ENCODE peak calls at places on chromosomes 7 and 10, in six cellular contexts. U is astrocyte, G is PC-3, V is endothelial cell of umbilical vein, I is mammary epithelial cell, R is PC-9. C is an unnamed sample.

GRCh38 chr10:84589526-84590205 is 261.3 kb downstream of the CCSER2 start:
- DNase-seq in I (no peak), V (no peak), U (no peak), R (no peak), G (no peak), C (no peak)

GRCh38 chr7:25002826-25003225 is 22.8 kb upstream of the OSBPL3 start:
- DNase-seq in I (no peak), V (no peak), R (peak; percentile 1), G (no peak), U (no peak), C (no peak)

GRCh38 chr10:69201045-69201444 is 19.1 kb upstream of the HKDC1 start:
- DNase-seq in U (no peak), G (no peak), V (no peak), R (no peak), I (no peak), C (no peak)

GRCh38 chr7:15674586-15674985 is 11.9 kb downstream of the MEOX2 start:
- DNase-seq in U (no peak), V (no peak), G (no peak), I (no peak), R (peak; percentile 2), C (no peak)

GRCh38 chr10:86798030-86798429 is 41.6 kb downstream of the BMPR1A start:
- DNase-seq in I (no peak), G (no peak), R (no peak), U (peak; percentile 45), V (no peak), C (peak; percentile 39)

GRCh38 chr7:101167645-101168411 is 2.5 kb upstream of the VGF start:
- DNase-seq in R (no peak), G (no peak), I (no peak), U (no peak), V (no peak), C (no peak)

GRCh38 chr7:121204537-121204936 is 124.3 kb upstream of the WNT16 start:
- DNase-seq in V (no peak), I (no peak), U (no peak), R (no peak), G (no peak), C (no peak)

GRCh38 chr7:98879198-98879988 is 1.1 kb downstream of the TRRAP start:
- DNase-seq in R (peak; percentile 69), U (no peak), G (peak; percentile 59), I (peak; percentile 45), V (no peak), C (no peak)

GRCh38 chr10:98033515-98033914 is 3.1 kb upstream of the CRTAC1 start:
- DNase-seq in G (no peak), V (no peak), I (peak; percentile 29), R (no peak), U (no peak), C (no peak)

GRCh38 chr10:71367279-71367678 is 29.4 kb upstream of the CDH23 start:
- DNase-seq in I (peak; percentile 21), R (peak; percentile 61), U (no peak), V (peak; percentile 30), G (peak; percentile 10), C (no peak)

GRCh38 chr7:5671053-5671452 is 110.4 kb downstream of the RNF216 start:
- DNase-seq in U (no peak), V (no peak), R (no peak), I (peak; percentile 30), G (no peak), C (no peak)

GRCh38 chr10:96585726-96586418 is 940 bp downstream of the TM9SF3 start:
- DNase-seq in U (peak; percentile 12), G (peak; percentile 6), R (peak; percentile 36), V (peak; percentile 41), I (peak; percentile 11), C (no peak)

GRCh38 chr10:683448-684071 is 5.9 kb downstream of the DIP2C start:
- DNase-seq in R (no peak), U (peak; percentile 96), V (no peak), I (no peak), G (peak; percentile 79), C (peak; percentile 57)

GRCh38 chr7:96920713-96921112 is 84.6 kb upstream of the DLX6 start:
- DNase-seq in I (no peak), R (no peak), U (no peak), V (no peak), G (peak; percentile 7), C (no peak)

GRCh38 chr7:94584113-94584512 is 71.8 kb downstream of the SGCE start:
- DNase-seq in I (no peak), U (peak; percentile 37), G (peak; percentile 74), R (peak; percentile 86), V (no peak), C (no peak)

GRCh38 chr10:97336446-97336845 is 1.9 kb upstream of the FRAT2 start:
- DNase-seq in U (no peak), G (no peak), I (no peak), V (no peak), R (no peak), C (no peak)

GRCh38 chr10:62185914-62186692 is 82.5 kb downstream of the RTKN2 start:
- DNase-seq in I (no peak), U (no peak), R (no peak), G (no peak), V (no peak), C (no peak)

GRCh38 chr7:158695726-158696452 is 8.7 kb downstream of the NCAPG2 start:
- DNase-seq in V (peak; percentile 82), U (peak; percentile 64), I (peak; percentile 30), G (peak; percentile 44), R (peak; percentile 48), C (peak; percentile 73)

GRCh38 chr10:69009360-69009759 is 20.8 kb downstream of the KIFBP start:
- DNase-seq in U (no peak), V (no peak), G (no peak), I (no peak), R (no peak), C (no peak)

GRCh38 chr7:4286281-4286680 is 395.8 kb upstream of the FOXK1 start:
- DNase-seq in R (no peak), G (no peak), I (no peak), U (no peak), V (no peak), C (no peak)

GRCh38 chr7:102320601-102321350 is 34.1 kb downstream of the SH2B2 start:
- DNase-seq in R (no peak), G (no peak), V (no peak), I (no peak), U (no peak), C (no peak)

GRCh38 chr7:151888716-151889115 is 11.8 kb upstream of the PRKAG2 start:
- DNase-seq in R (no peak), I (no peak), V (no peak), U (no peak), G (no peak), C (no peak)

GRCh38 chr7:151886783-151887182 is 9.9 kb upstream of the PRKAG2 start:
- DNase-seq in I (no peak), U (no peak), V (no peak), G (no peak), R (no peak), C (no peak)

GRCh38 chr7:151889406-151890354 is 12.8 kb upstream of the PRKAG2 start:
- DNase-seq in G (no peak), U (no peak), R (no peak), V (no peak), I (no peak), C (no peak)

GRCh38 chr7:151890355-151891004 is 13.6 kb upstream of the PRKAG2 start:
- DNase-seq in G (no peak), U (no peak), V (no peak), R (no peak), I (no peak), C (no peak)

DNA sequence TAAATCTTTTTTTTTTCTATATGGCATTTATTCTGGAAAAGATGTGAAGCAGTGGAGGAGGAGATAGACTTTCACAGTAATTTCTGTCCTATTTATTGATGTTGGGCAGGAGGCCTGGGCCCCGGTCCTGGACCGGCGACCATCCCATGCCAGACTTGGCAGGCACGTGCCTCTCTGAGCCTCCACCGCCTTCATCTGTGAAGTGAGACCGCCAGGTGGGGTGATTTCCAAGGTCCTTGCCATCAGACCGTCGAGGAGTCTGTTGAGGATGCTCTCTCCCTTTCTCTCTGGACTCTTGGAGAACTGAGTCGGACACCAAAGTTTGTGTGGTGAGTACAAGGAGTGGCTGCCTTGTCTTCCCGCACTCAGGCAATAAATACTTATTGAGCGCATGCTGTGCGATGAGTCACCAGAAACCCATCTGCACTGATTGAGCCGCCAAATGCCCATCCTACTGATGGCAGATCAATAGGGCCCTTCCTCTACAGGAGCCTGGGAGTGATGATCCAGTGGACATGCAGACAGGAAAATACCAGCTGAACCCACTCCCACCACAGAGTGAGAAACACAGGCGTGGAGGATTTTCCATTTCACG is 11.3 kb upstream of the PRKAG2 start:
- DNase-seq in G (peak; percentile 23), U (no peak), R (no peak), I (no peak), V (no peak), C (peak; percentile 48)
- TF ChIP-seq EZH2 in G (no peak), U (no peak), R (no peak), I (no peak), V (no peak), C (no peak)

GRCh38 chr7:129742267-129742666 is 130.7 kb downstream of the NRF1 start:
- DNase-seq in G (no peak), I (no peak), U (no peak), V (no peak), R (peak; percentile 31), C (no peak)
- H3K36me3 ChIP-seq in G (no peaks in the 10 kb centered on the region), I (no peaks in the 10 kb centered on the region), U (peaks cover 2% of the 10 kb centered on the region), V (peaks cover 2% of the 10 kb centered on the region), R (peaks cover 3% of the 10 kb centered on the region), C (peaks cover 3% of the 10 kb centered on the region)

DNA sequence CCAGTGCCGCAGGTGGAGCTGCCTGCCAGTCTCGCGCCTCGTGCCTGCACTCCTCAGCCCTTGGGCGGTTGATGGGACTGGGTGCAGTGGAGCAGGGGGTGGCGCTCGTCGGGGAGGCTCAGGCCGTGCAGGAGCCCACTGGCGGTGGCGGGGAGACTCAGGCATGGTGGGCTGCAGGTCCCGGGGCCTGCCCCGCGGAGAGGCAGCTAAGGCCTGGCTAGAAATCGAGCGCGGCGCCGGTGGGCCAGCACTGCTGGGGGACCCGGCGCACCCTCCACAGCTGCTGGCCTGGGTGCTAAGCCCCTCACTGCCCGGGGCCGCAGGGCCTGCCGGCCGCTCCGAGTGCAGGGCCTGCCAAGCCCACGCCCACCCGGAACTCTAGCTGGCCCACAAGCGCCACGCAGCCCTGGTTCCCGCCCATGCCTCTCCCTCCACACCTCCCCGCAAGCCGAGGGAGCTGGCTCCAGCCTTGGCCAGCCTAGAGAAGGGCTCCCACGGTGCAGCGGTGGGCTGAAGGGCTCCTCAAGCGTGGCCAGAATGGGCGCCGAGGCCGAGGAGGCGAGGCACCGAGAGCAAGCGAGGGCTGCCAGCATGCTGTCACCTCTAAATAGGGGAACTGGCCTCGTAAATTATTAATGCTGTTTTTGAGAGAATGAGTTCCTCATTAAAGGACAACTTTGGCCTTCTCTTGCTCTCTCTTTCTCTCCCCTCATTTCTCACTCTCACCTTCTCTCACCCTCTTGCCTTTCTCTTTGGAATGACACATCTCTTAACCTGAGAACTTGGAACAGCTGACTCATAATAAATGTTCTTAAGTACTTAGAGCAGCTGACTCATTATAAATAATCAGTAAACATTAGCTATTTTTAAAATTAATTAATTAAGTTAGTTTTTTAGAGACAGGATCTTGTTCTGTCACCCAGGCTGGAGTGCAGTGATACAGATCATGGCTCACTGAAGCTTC is 4.9 kb downstream of the ACADSB start:
- DNase-seq in R (no peak), G (no peak), I (peak; percentile 50), V (no peak), U (no peak), C (no peak)
- H3K27ac ChIP-seq in R (no peak overlapping the region), G (no peak overlapping the region), I (no peak overlapping the region), V (no peak overlapping the region), U (no peak overlapping the region), C (no peak overlapping the region)

DNA sequence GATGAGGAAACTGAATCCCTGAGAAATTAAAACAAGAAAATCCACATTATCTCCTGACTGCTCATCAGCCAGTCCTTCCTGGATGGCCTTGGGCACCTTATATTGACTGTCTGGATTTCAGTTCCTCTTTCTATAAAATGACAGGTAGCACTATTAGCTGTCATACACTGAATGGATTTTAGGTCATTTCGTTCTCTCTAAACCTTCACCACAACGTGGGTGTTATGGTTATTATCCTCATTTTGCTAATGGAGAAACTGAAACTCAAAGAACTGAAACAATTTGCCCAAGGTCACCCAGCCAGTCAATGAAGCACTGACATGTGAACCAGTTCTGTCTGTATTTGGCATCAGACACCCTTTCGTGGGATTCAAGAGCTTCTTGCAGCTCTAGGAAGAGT is 193.8 kb downstream of the CYP26A1 start:
- DNase-seq in V (no peak), G (no peak), U (no peak), I (no peak), R (no peak), C (no peak)
- TF ChIP-seq EZH2 in V (no peak), G (no peak), U (no peak), I (no peak), R (no peak), C (no peak)